ENCODE peak calls at places on chromosomes 4 and X, in eight cellular contexts. J is HT-29; O is OCI-LY7; G is breast epithelium; X is retina; N is effector CD4-positive, alpha-beta T cell; R is AG08396; M is stimulated activated CD8-positive, alpha-beta memory T cell treated with anti-CD3 and anti-CD28 coated beads, Interleukin-2, amount 100 ng/mL, for 1 hour. L is an unnamed sample.

GRCh38 chrX:48512371-48512935 is 3.7 kb downstream of the PORCN start:
- DNase-seq in J (no peak), O (no peak), G (no peak), X (no peak), N (no peak), R (no peak), M (no peak), L (no peak)

GRCh38 chrX:17725176-17725575 is 12.1 kb upstream of the SCML1 start:
- DNase-seq in J (no peak), O (no peak), G (no peak), X (no peak), N (no peak), R (no peak), M (no peak), L (no peak)

GRCh38 chr4:70818173-70818856 is 21.4 kb downstream of the GRSF1 start:
- DNase-seq in J (no peak), O (no peak), G (no peak), X (no peak), N (no peak), R (no peak), M (no peak), L (no peak)

GRCh38 chrX:74980802-74981201 is 55.5 kb upstream of the NEXMIF start:
- DNase-seq in J (no peak), O (no peak), G (no peak), X (no peak), N (no peak), R (no peak), M (no peak), L (no peak)

GRCh38 chrX:136880003-136880451 is 498 bp downstream of the RBMX start:
- DNase-seq in J (peak; percentile 33), O (peak; percentile 59), G (no peak), X (no peak), N (peak; percentile 28), R (peak; percentile 8), M (peak; percentile 2), L (peak; percentile 67)

GRCh38 chrX:15686818-15687685 is 22.4 kb upstream of the CLTRN start:
- DNase-seq in J (peak; percentile 73), O (peak; percentile 63), G (no peak), X (peak; percentile 56), N (peak; percentile 65), R (peak; percentile 43), M (peak; percentile 36), L (peak; percentile 81)

GRCh38 chr4:81913427-81913878 is 441.7 kb upstream of the RASGEF1B start:
- DNase-seq in J (peak; percentile 76), O (peak; percentile 83), G (no peak), X (peak; percentile 49), N (peak; percentile 33), R (peak; percentile 51), M (peak; percentile 4), L (peak; percentile 4)

GRCh38 chr4:105520819-105521790 is 31.3 kb upstream of the ARHGEF38 start:
- DNase-seq in J (peak; percentile 85), O (peak; percentile 39), G (no peak), X (peak; percentile 40), N (no peak), R (peak; percentile 41), M (no peak), L (no peak)

GRCh38 chr4:86565641-86566040 is 28.5 kb upstream of the PTPN13 start:
- DNase-seq in J (no peak), O (no peak), G (no peak), X (no peak), N (no peak), R (no peak), M (no peak), L (no peak)

GRCh38 chr4:57220172-57220571 is 110.0 kb upstream of the IGFBP7 start:
- DNase-seq in J (no peak), O (peak; percentile 1), G (no peak), X (no peak), N (no peak), R (no peak), M (no peak), L (no peak)

GRCh38 chr4:99885063-99885664 is 9.1 kb downstream of the LAMTOR3 start:
- DNase-seq in J (peak; percentile 58), O (peak; percentile 66), G (no peak), X (no peak), N (peak; percentile 19), R (no peak), M (no peak), L (peak; percentile 10)

GRCh38 chrX:9291666-9292065 is 173.2 kb upstream of the TBL1X start:
- DNase-seq in J (no peak), O (no peak), G (no peak), X (peak; percentile 48), N (no peak), R (no peak), M (no peak), L (no peak)

GRCh38 chrX:38941675-38942074 is 140.4 kb downstream of the MID1IP1 start:
- DNase-seq in J (no peak), O (no peak), G (no peak), X (no peak), N (no peak), R (no peak), M (no peak), L (no peak)

GRCh38 chr4:159444668-159445067 is 341.8 kb downstream of the RAPGEF2 start:
- DNase-seq in J (no peak), O (no peak), G (no peak), X (no peak), N (no peak), R (no peak), M (no peak), L (no peak)

GRCh38 chrX:97898798-97899197 is 1015.1 kb downstream of the RPA4 start:
- DNase-seq in J (no peak), O (no peak), G (no peak), X (no peak), N (no peak), R (peak; percentile 14), M (no peak), L (no peak)

GRCh38 chr4:72975488-72975784 is 94.1 kb downstream of the COX18 start:
- DNase-seq in J (no peak), O (no peak), G (no peak), X (no peak), N (no peak), R (no peak), M (no peak), L (no peak)

GRCh38 chr4:156896536-156896935 is 75.1 kb downstream of the PDGFC start:
- DNase-seq in J (no peak), O (no peak), G (no peak), X (no peak), N (no peak), R (no peak), M (no peak), L (no peak)